ENCODE peak calls at places on chromosomes 4 and X, in seven cellular contexts. Y is brain microvascular endothelial cell; B is NCI-H1105 treated with DMSO at 0.1 percent for 48 hours; A is activated T-helper 1 cell treated with anti-CD3 and anti-CD28 coated beads, Interleukin-2, amount 50 U/mL, for 16 hours; K is progenitor cell of endocrine pancreas; U is T-helper 2 cell; W is central memory CD4-positive, alpha-beta T cell. J is an unnamed sample.

GRCh38 chr4:26857278-26858034 is 3.2 kb upstream of the STIM2 start:
- DNase-seq in Y (peak; percentile 63), B (peak; percentile 74), A (peak; percentile 82), K (peak; percentile 89), U (peak; percentile 93), W (peak; percentile 96), J (peak; percentile 94)

GRCh38 chrX:10190367-10190766 is 33.6 kb downstream of the CLCN4 start:
- DNase-seq in Y (peak; percentile 69), B (peak; percentile 68), A (no peak), K (no peak), U (no peak), W (no peak), J (no peak)

GRCh38 chr4:53477038-53477565 is 99.7 kb downstream of the FIP1L1 start:
- DNase-seq in Y (no peak), B (no peak), A (no peak), K (no peak), U (no peak), W (no peak), J (no peak)

GRCh38 chr4:22237155-22237751 is 278.6 kb downstream of the ADGRA3 start:
- DNase-seq in Y (no peak), B (no peak), A (no peak), K (peak; percentile 17), U (peak; percentile 3), W (peak; percentile 7), J (no peak)

GRCh38 chr4:112840619-112841018 is 203.7 kb downstream of the LARP7 start:
- DNase-seq in Y (no peak), B (no peak), A (no peak), K (no peak), U (no peak), W (no peak), J (no peak)

GRCh38 chrX:109619816-109620215 is 5.2 kb downstream of the KCNE5 start:
- DNase-seq in Y (no peak), B (no peak), A (no peak), K (no peak), U (no peak), W (no peak), J (no peak)

GRCh38 chr4:34293459-34293858 is 1950.9 kb downstream of the ARAP2 start:
- DNase-seq in Y (no peak), B (no peak), A (no peak), K (no peak), U (no peak), W (no peak), J (no peak)

GRCh38 chrX:2928127-2928582 is 984 bp downstream of the ARSD start:
- DNase-seq in Y (peak; percentile 11), B (no peak), A (no peak), K (no peak), U (no peak), W (no peak), J (peak; percentile 88)